ENCODE peak calls at places on chromosomes 13 and 19, in eight cellular contexts. One of them, this sample, is unnamed.

GRCh38 chr19:39110263-39110967 is 15.2 kb upstream of the PAK4 start:
- DNase-seq in AG09309: no peak
- DNase-seq in foreskin fibroblast: peak; percentile 64
- DNase-seq in uterus: peak; percentile 49
- DNase-seq in colonic mucosa: peak; percentile 70
- DNase-seq in A549: peak; percentile 72
- DNase-seq in heart right ventricle: peak; percentile 51
- DNase-seq in activated B cell treated with CpG ODN at 0.5 μM for 24 hours: peak; percentile 66
- DNase-seq in this sample: peak; percentile 75

GRCh38 chr13:67549331-67549730 is 319.2 kb upstream of the PCDH9 start:
- DNase-seq in foreskin fibroblast: peak; percentile 48
- DNase-seq in uterus: no peak
- DNase-seq in activated B cell treated with CpG ODN at 0.5 μM for 24 hours: no peak
- DNase-seq in heart right ventricle: no peak
- DNase-seq in AG09309: no peak
- DNase-seq in colonic mucosa: no peak
- DNase-seq in A549: peak; percentile 11
- DNase-seq in this sample: no peak

GRCh38 chr13:25802579-25802978 is 249.2 kb downstream of the SHISA2 start:
- DNase-seq in AG09309: no peak
- DNase-seq in heart right ventricle: no peak
- DNase-seq in uterus: no peak
- DNase-seq in foreskin fibroblast: no peak
- DNase-seq in A549: no peak
- DNase-seq in activated B cell treated with CpG ODN at 0.5 μM for 24 hours: no peak
- DNase-seq in colonic mucosa: no peak
- DNase-seq in this sample: no peak

GRCh38 chr13:62767473-62767872 is 1351.8 kb upstream of the PCDH20 start:
- DNase-seq in colonic mucosa: no peak
- DNase-seq in foreskin fibroblast: no peak
- DNase-seq in heart right ventricle: no peak
- DNase-seq in activated B cell treated with CpG ODN at 0.5 μM for 24 hours: no peak
- DNase-seq in uterus: no peak
- DNase-seq in A549: no peak
- DNase-seq in AG09309: no peak
- DNase-seq in this sample: no peak

GRCh38 chr19:55251296-55252081 is 7.3 kb downstream of the PPP6R1 start:
- DNase-seq in uterus: no peak
- DNase-seq in activated B cell treated with CpG ODN at 0.5 μM for 24 hours: peak; percentile 39
- DNase-seq in colonic mucosa: peak; percentile 76
- DNase-seq in heart right ventricle: no peak
- DNase-seq in A549: no peak
- DNase-seq in AG09309: no peak
- DNase-seq in foreskin fibroblast: no peak
- DNase-seq in this sample: no peak

GRCh38 chr13:97261254-97262015 is 39.3 kb downstream of the MBNL2 start:
- DNase-seq in foreskin fibroblast: no peak
- DNase-seq in AG09309: no peak
- DNase-seq in activated B cell treated with CpG ODN at 0.5 μM for 24 hours: no peak
- DNase-seq in heart right ventricle: no peak
- DNase-seq in uterus: no peak
- DNase-seq in colonic mucosa: no peak
- DNase-seq in A549: no peak
- DNase-seq in this sample: no peak

GRCh38 chr13:95710313-95710712 is 33.4 kb downstream of the DNAJC3 start:
- DNase-seq in uterus: no peak
- DNase-seq in AG09309: no peak
- DNase-seq in activated B cell treated with CpG ODN at 0.5 μM for 24 hours: no peak
- DNase-seq in A549: peak; percentile 32
- DNase-seq in colonic mucosa: no peak
- DNase-seq in foreskin fibroblast: peak; percentile 89
- DNase-seq in heart right ventricle: no peak
- DNase-seq in this sample: no peak

GRCh38 chr13:103140001-103140671 is 73.9 kb upstream of the SLC10A2 start:
- DNase-seq in A549: peak; percentile 10
- DNase-seq in heart right ventricle: no peak
- DNase-seq in foreskin fibroblast: peak; percentile 51
- DNase-seq in colonic mucosa: no peak
- DNase-seq in AG09309: no peak
- DNase-seq in uterus: no peak
- DNase-seq in activated B cell treated with CpG ODN at 0.5 μM for 24 hours: no peak
- DNase-seq in this sample: no peak

GRCh38 chr13:50396001-50396400 is 380.8 kb downstream of the KCNRG start:
- DNase-seq in A549: no peak
- DNase-seq in foreskin fibroblast: no peak
- DNase-seq in uterus: no peak
- DNase-seq in activated B cell treated with CpG ODN at 0.5 μM for 24 hours: no peak
- DNase-seq in heart right ventricle: no peak
- DNase-seq in AG09309: no peak
- DNase-seq in colonic mucosa: no peak
- DNase-seq in this sample: no peak

GRCh38 chr19:51010066-51010795 is 8.8 kb upstream of the KLK8 start:
- DNase-seq in AG09309: no peak
- DNase-seq in colonic mucosa: no peak
- DNase-seq in foreskin fibroblast: no peak
- DNase-seq in activated B cell treated with CpG ODN at 0.5 μM for 24 hours: no peak
- DNase-seq in A549: no peak
- DNase-seq in heart right ventricle: no peak
- DNase-seq in uterus: no peak
- DNase-seq in this sample: no peak
- TF ChIP-seq CTCF in AG09309: no peak
- TF ChIP-seq CTCF in colonic mucosa: no peak
- TF ChIP-seq CTCF in foreskin fibroblast: no peak
- TF ChIP-seq CTCF in activated B cell treated with CpG ODN at 0.5 μM for 24 hours: no peak
- TF ChIP-seq CTCF in A549: no peak
- TF ChIP-seq CTCF in heart right ventricle: no peak
- TF ChIP-seq CTCF in uterus: no peak
- TF ChIP-seq CTCF in this sample: no peak

GRCh38 chr13:113863511-113864302 is at the start of gene GAS6:
- DNase-seq in activated B cell treated with CpG ODN at 0.5 μM for 24 hours: no peak
- DNase-seq in A549: peak; percentile 27
- DNase-seq in foreskin fibroblast: peak; percentile 84
- DNase-seq in colonic mucosa: peak; percentile 83
- DNase-seq in uterus: peak; percentile 75
- DNase-seq in AG09309: no peak
- DNase-seq in heart right ventricle: peak; percentile 83
- DNase-seq in this sample: no peak

GRCh38 chr13:113864303-113864890 is 521 bp upstream of the GAS6 start:
- DNase-seq in heart right ventricle: no peak
- DNase-seq in colonic mucosa: peak; percentile 27
- DNase-seq in uterus: peak; percentile 25
- DNase-seq in activated B cell treated with CpG ODN at 0.5 μM for 24 hours: no peak
- DNase-seq in A549: no peak
- DNase-seq in AG09309: no peak
- DNase-seq in foreskin fibroblast: peak; percentile 47
- DNase-seq in this sample: no peak

GRCh38 chr13:113861433-113862030 is 2.3 kb downstream of the GAS6 start:
- DNase-seq in AG09309: no peak
- DNase-seq in uterus: peak; percentile 20
- DNase-seq in heart right ventricle: no peak
- DNase-seq in colonic mucosa: peak; percentile 43
- DNase-seq in foreskin fibroblast: peak; percentile 83
- DNase-seq in A549: no peak
- DNase-seq in activated B cell treated with CpG ODN at 0.5 μM for 24 hours: no peak
- DNase-seq in this sample: peak; percentile 36

GRCh38 chr13:113862191-113862765 is 1.6 kb downstream of the GAS6 start:
- DNase-seq in AG09309: no peak
- DNase-seq in colonic mucosa: peak; percentile 43
- DNase-seq in activated B cell treated with CpG ODN at 0.5 μM for 24 hours: no peak
- DNase-seq in uterus: peak; percentile 28
- DNase-seq in heart right ventricle: no peak
- DNase-seq in foreskin fibroblast: peak; percentile 48
- DNase-seq in A549: no peak
- DNase-seq in this sample: peak; percentile 34

GRCh38 chr13:113862766-113863510 is 938 bp downstream of the GAS6 start:
- DNase-seq in AG09309: no peak
- DNase-seq in A549: no peak
- DNase-seq in foreskin fibroblast: peak; percentile 59
- DNase-seq in heart right ventricle: no peak
- DNase-seq in uterus: peak; percentile 59
- DNase-seq in activated B cell treated with CpG ODN at 0.5 μM for 24 hours: peak; percentile 30
- DNase-seq in colonic mucosa: peak; percentile 62
- DNase-seq in this sample: no peak
- TF ChIP-seq CTCF in AG09309: no peak
- TF ChIP-seq CTCF in A549: no peak
- TF ChIP-seq CTCF in foreskin fibroblast: no peak
- TF ChIP-seq CTCF in heart right ventricle: no peak
- TF ChIP-seq CTCF in uterus: no peak
- TF ChIP-seq CTCF in activated B cell treated with CpG ODN at 0.5 μM for 24 hours: no peak
- TF ChIP-seq CTCF in colonic mucosa: no peak
- TF ChIP-seq CTCF in this sample: no peak

GRCh38 chr13:44111701-44112100 is 232.0 kb downstream of the LACC1 start:
- DNase-seq in activated B cell treated with CpG ODN at 0.5 μM for 24 hours: no peak
- DNase-seq in heart right ventricle: no peak
- DNase-seq in colonic mucosa: no peak
- DNase-seq in AG09309: no peak
- DNase-seq in A549: no peak
- DNase-seq in foreskin fibroblast: no peak
- DNase-seq in uterus: no peak
- DNase-seq in this sample: no peak

GRCh38 chr13:44112700-44113329 is 233.1 kb downstream of the LACC1 start:
- DNase-seq in foreskin fibroblast: no peak
- DNase-seq in activated B cell treated with CpG ODN at 0.5 μM for 24 hours: no peak
- DNase-seq in A549: no peak
- DNase-seq in AG09309: no peak
- DNase-seq in heart right ventricle: no peak
- DNase-seq in colonic mucosa: no peak
- DNase-seq in uterus: no peak
- DNase-seq in this sample: no peak

GRCh38 chr13:44117351-44117750 is 237.6 kb downstream of the LACC1 start:
- DNase-seq in heart right ventricle: no peak
- DNase-seq in AG09309: no peak
- DNase-seq in A549: no peak
- DNase-seq in uterus: no peak
- DNase-seq in foreskin fibroblast: peak; percentile 72
- DNase-seq in activated B cell treated with CpG ODN at 0.5 μM for 24 hours: no peak
- DNase-seq in colonic mucosa: no peak
- DNase-seq in this sample: no peak

GRCh38 chr13:44120814-44121505 is 241.3 kb downstream of the LACC1 start:
- DNase-seq in foreskin fibroblast: no peak
- DNase-seq in AG09309: no peak
- DNase-seq in heart right ventricle: no peak
- DNase-seq in uterus: no peak
- DNase-seq in A549: no peak
- DNase-seq in activated B cell treated with CpG ODN at 0.5 μM for 24 hours: no peak
- DNase-seq in colonic mucosa: no peak
- DNase-seq in this sample: no peak

DNA sequence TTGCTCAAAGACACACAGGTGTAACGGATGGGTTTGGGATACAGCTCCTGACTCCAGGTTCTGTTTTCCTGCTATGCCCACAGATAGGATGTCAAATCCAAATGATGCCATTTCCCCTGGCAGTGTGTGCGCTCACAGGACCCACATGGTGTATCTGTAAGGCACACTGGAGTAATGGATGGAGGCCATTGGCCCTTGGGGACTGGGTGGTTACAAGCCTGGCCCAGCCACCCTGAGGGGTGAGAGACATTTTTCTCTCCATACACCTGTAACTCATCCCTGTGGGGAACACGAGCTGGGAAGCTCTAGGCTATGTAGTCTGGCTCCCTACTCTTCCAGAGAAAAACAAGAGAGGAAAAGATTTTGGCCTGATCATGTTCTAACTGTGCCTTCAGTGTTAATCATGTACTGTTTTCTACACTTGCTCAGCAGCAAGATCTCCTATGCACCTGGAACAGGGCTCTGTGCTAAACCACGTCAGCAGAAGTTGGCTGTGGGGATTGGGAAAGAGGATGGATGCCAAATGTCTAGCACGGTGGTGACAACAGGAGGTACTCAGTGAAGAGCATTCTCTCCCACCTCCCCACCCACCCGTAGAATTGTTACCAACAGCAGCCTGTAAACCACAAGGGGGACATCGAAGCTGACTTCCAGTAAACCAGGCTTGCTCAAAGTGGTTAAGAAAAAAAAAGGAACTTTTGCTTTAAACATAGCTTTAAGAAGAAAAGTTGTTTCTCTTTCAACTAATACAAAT is 237.0 kb downstream of the LACC1 start:
- DNase-seq in uterus: no peak
- DNase-seq in colonic mucosa: no peak
- DNase-seq in foreskin fibroblast: peak; percentile 26
- DNase-seq in A549: no peak
- DNase-seq in AG09309: no peak
- DNase-seq in activated B cell treated with CpG ODN at 0.5 μM for 24 hours: no peak
- DNase-seq in heart right ventricle: no peak
- DNase-seq in this sample: no peak
- TF ChIP-seq CTCF in uterus: no peak
- TF ChIP-seq CTCF in colonic mucosa: no peak
- TF ChIP-seq CTCF in foreskin fibroblast: no peak
- TF ChIP-seq CTCF in A549: no peak
- TF ChIP-seq CTCF in AG09309: peak; percentile 14
- TF ChIP-seq CTCF in activated B cell treated with CpG ODN at 0.5 μM for 24 hours: no peak
- TF ChIP-seq CTCF in heart right ventricle: no peak
- TF ChIP-seq CTCF in this sample: no peak

DNA sequence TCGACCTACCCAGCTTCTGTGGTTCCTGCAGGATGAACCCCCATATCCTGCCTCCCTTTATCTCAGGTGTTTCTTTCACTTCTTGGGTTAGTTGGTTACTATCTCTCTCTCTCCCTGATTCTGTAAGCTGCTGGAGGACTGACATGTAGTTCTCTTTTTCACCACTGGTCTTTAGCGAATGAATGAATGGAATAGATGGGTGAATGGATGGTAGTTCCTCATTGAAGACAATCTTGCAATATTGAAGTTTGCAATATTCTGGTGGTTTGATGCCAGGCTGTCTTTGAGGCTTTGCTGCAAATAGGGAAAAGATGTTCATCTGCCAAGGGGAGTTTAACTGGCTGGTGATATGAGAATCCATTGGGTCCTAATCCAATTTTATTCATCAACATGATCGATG is 120.2 kb downstream of the UBL3 start:
- DNase-seq in A549: no peak
- DNase-seq in AG09309: no peak
- DNase-seq in uterus: no peak
- DNase-seq in colonic mucosa: no peak
- DNase-seq in foreskin fibroblast: no peak
- DNase-seq in activated B cell treated with CpG ODN at 0.5 μM for 24 hours: no peak
- DNase-seq in heart right ventricle: no peak
- DNase-seq in this sample: no peak
- TF ChIP-seq CTCF in A549: no peak
- TF ChIP-seq CTCF in AG09309: no peak
- TF ChIP-seq CTCF in uterus: no peak
- TF ChIP-seq CTCF in colonic mucosa: no peak
- TF ChIP-seq CTCF in foreskin fibroblast: no peak
- TF ChIP-seq CTCF in activated B cell treated with CpG ODN at 0.5 μM for 24 hours: no peak
- TF ChIP-seq CTCF in heart right ventricle: no peak
- TF ChIP-seq CTCF in this sample: peak; percentile 38

DNA sequence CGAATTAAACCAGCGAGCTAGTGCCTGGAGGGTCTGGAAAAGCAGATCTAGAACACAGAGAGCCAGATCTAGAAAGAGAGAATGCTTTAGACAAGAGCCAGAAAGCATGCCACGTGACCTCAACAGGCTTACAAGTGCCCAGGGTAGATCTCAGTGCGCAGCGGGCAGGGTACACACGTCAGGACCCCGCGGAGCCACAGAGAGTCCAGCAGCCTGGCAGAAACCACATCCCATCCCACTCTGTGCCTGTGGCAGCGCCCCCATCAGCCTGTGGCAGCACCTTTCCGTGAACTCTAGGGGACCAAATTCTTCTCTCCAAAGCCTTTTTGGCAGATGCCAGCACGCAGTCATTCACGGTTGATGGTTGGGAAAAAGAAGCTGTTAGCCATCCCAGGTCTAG is 5.9 kb downstream of the ARHGEF1 start:
- DNase-seq in AG09309: no peak
- DNase-seq in heart right ventricle: no peak
- DNase-seq in activated B cell treated with CpG ODN at 0.5 μM for 24 hours: no peak
- DNase-seq in foreskin fibroblast: no peak
- DNase-seq in uterus: no peak
- DNase-seq in A549: no peak
- DNase-seq in colonic mucosa: no peak
- DNase-seq in this sample: peak; percentile 14
- TF ChIP-seq CTCF in AG09309: no peak
- TF ChIP-seq CTCF in heart right ventricle: no peak
- TF ChIP-seq CTCF in activated B cell treated with CpG ODN at 0.5 μM for 24 hours: no peak
- TF ChIP-seq CTCF in foreskin fibroblast: no peak
- TF ChIP-seq CTCF in uterus: no peak
- TF ChIP-seq CTCF in A549: no peak
- TF ChIP-seq CTCF in colonic mucosa: no peak
- TF ChIP-seq CTCF in this sample: no peak

This sample was measured in mesothelial cell of epicardium.